ENCODE peak calls at places on chromosomes 3 and 15, in four cellular contexts. One of them, this sample, is unnamed.
A peak's percentile ranks its signal among the peaks of the same experiment; 100 is the strongest.

GRCh38 chr3:38165722-38166387 is 518 bp downstream of the OXSR1 start:
- DNase-seq in brain microvascular endothelial cell: peak; percentile 43
- DNase-seq in SK-N-SH: no peak
- DNase-seq in Calu3: no peak
- DNase-seq in this sample: no peak

GRCh38 chr3:116339441-116340028 is 105.8 kb downstream of the LSAMP start:
- DNase-seq in brain microvascular endothelial cell: peak; percentile 26
- DNase-seq in SK-N-SH: no peak
- DNase-seq in Calu3: no peak
- DNase-seq in this sample: peak; percentile 72

GRCh38 chr3:186920301-186920700 is 10.0 kb upstream of the ST6GAL1 start:
- DNase-seq in brain microvascular endothelial cell: no peak
- DNase-seq in SK-N-SH: no peak
- DNase-seq in Calu3: no peak
- DNase-seq in this sample: no peak

GRCh38 chr15:96234109-96234892 is 96.2 kb upstream of the NR2F2 start:
- DNase-seq in brain microvascular endothelial cell: no peak
- DNase-seq in SK-N-SH: peak; percentile 17
- DNase-seq in Calu3: peak; percentile 14
- DNase-seq in this sample: no peak

GRCh38 chr15:78565951-78566774 is 843 bp downstream of the CHRNA5 start:
- DNase-seq in brain microvascular endothelial cell: no peak
- DNase-seq in SK-N-SH: peak; percentile 58
- DNase-seq in Calu3: peak; percentile 33
- DNase-seq in this sample: no peak

GRCh38 chr3:147373301-147373700 is 33.0 kb downstream of the ZIC4 start:
- DNase-seq in brain microvascular endothelial cell: no peak
- DNase-seq in SK-N-SH: no peak
- DNase-seq in Calu3: no peak
- DNase-seq in this sample: no peak

GRCh38 chr15:74840851-74841760 is 1.9 kb downstream of the ULK3 start:
- DNase-seq in brain microvascular endothelial cell: no peak
- DNase-seq in SK-N-SH: no peak
- DNase-seq in Calu3: no peak
- DNase-seq in this sample: no peak

GRCh38 chr3:194617827-194618226 is 15.4 kb downstream of the TMEM44 start:
- DNase-seq in brain microvascular endothelial cell: no peak
- DNase-seq in SK-N-SH: no peak
- DNase-seq in Calu3: no peak
- DNase-seq in this sample: peak; percentile 39

GRCh38 chr15:58698887-58699641 is 50.4 kb downstream of the ADAM10 start:
- DNase-seq in brain microvascular endothelial cell: no peak
- DNase-seq in SK-N-SH: no peak
- DNase-seq in Calu3: no peak
- DNase-seq in this sample: no peak

GRCh38 chr3:63763156-63763555 is 55.9 kb upstream of the C3orf49 start:
- DNase-seq in brain microvascular endothelial cell: peak; percentile 11
- DNase-seq in SK-N-SH: no peak
- DNase-seq in Calu3: no peak
- DNase-seq in this sample: no peak

GRCh38 chr3:44021646-44022594 is 219.8 kb upstream of the TOPAZ1 start:
- DNase-seq in brain microvascular endothelial cell: no peak
- DNase-seq in SK-N-SH: peak; percentile 83
- DNase-seq in Calu3: no peak
- DNase-seq in this sample: no peak

GRCh38 chr3:149971403-149972075 is 844 bp upstream of the PFN2 start:
- DNase-seq in brain microvascular endothelial cell: peak; percentile 62
- DNase-seq in SK-N-SH: no peak
- DNase-seq in Calu3: no peak
- DNase-seq in this sample: peak; percentile 19

GRCh38 chr3:10551821-10552630 is 46.6 kb upstream of the ATP2B2 start:
- DNase-seq in brain microvascular endothelial cell: peak; percentile 69
- DNase-seq in SK-N-SH: no peak
- DNase-seq in Calu3: peak; percentile 72
- DNase-seq in this sample: peak; percentile 23

GRCh38 chr3:12924437-12924836 is 83.1 kb upstream of the RPL32 start:
- DNase-seq in brain microvascular endothelial cell: no peak
- DNase-seq in SK-N-SH: no peak
- DNase-seq in Calu3: no peak
- DNase-seq in this sample: no peak

GRCh38 chr3:13950042-13950441 is 70.2 kb upstream of the WNT7A start:
- DNase-seq in brain microvascular endothelial cell: no peak
- DNase-seq in SK-N-SH: peak; percentile 46
- DNase-seq in Calu3: no peak
- DNase-seq in this sample: no peak

GRCh38 chr15:88043396-88043795 is 213.1 kb downstream of the NTRK3 start:
- DNase-seq in brain microvascular endothelial cell: no peak
- DNase-seq in SK-N-SH: no peak
- DNase-seq in Calu3: no peak
- DNase-seq in this sample: no peak

GRCh38 chr3:82087958-82088357 is 326.5 kb upstream of the GBE1 start:
- DNase-seq in brain microvascular endothelial cell: peak; percentile 85
- DNase-seq in SK-N-SH: no peak
- DNase-seq in Calu3: peak; percentile 5
- DNase-seq in this sample: no peak

GRCh38 chr3:140863481-140864084 is 78.1 kb upstream of the SLC25A36 start:
- DNase-seq in brain microvascular endothelial cell: peak; percentile 72
- DNase-seq in SK-N-SH: peak; percentile 45
- DNase-seq in Calu3: peak; percentile 84
- DNase-seq in this sample: peak; percentile 35

GRCh38 chr3:77563012-77563411 is 523.1 kb downstream of the ROBO2 start:
- DNase-seq in brain microvascular endothelial cell: no peak
- DNase-seq in SK-N-SH: no peak
- DNase-seq in Calu3: peak; percentile 53
- DNase-seq in this sample: no peak

GRCh38 chr15:85658816-85659215 is 135.9 kb downstream of the KLHL25 start:
- DNase-seq in brain microvascular endothelial cell: no peak
- DNase-seq in SK-N-SH: no peak
- DNase-seq in Calu3: no peak
- DNase-seq in this sample: no peak

GRCh38 chr15:45802140-45802539 is 167.3 kb downstream of the SQOR start:
- DNase-seq in brain microvascular endothelial cell: no peak
- DNase-seq in SK-N-SH: no peak
- DNase-seq in Calu3: no peak
- DNase-seq in this sample: no peak

GRCh38 chr15:78766041-78766440 is 45.2 kb downstream of the ADAMTS7 start:
- DNase-seq in brain microvascular endothelial cell: no peak
- DNase-seq in SK-N-SH: no peak
- DNase-seq in Calu3: no peak
- DNase-seq in this sample: no peak

GRCh38 chr3:162142511-162142910 is 645.9 kb downstream of the OTOL1 start:
- DNase-seq in brain microvascular endothelial cell: peak; percentile 71
- DNase-seq in SK-N-SH: no peak
- DNase-seq in Calu3: no peak
- DNase-seq in this sample: peak; percentile 28

DNA sequence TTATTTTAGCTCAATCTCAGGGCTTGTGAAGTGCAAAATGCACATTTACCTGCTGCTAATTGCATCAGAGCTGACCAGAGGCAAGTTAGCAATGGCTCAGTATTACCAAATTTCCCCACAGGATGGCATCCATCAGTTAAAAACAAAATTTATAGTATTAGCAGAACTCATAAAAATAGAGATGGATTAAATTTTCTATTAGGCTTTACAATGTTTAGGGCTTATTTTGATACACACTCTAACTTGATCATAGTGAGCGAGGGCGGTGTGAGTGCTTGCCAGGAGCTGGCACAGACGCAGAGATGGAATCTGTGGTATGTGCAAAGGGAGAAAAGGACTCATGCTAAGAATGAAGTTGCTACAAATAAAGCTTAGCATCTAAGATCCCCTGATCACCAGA is 241.0 kb downstream of the NSUN3 start:
- DNase-seq in brain microvascular endothelial cell: no peak
- DNase-seq in SK-N-SH: no peak
- DNase-seq in Calu3: no peak
- DNase-seq in this sample: peak; percentile 36
- TF ChIP-seq CTCF in brain microvascular endothelial cell: peak; percentile 22
- TF ChIP-seq CTCF in SK-N-SH: peak; percentile 40
- TF ChIP-seq CTCF in Calu3: peak; percentile 16
- TF ChIP-seq CTCF in this sample: peak; percentile 22

GRCh38 chr3:148459931-148460513 is 237.7 kb upstream of the AGTR1 start:
- DNase-seq in brain microvascular endothelial cell: no peak
- DNase-seq in SK-N-SH: no peak
- DNase-seq in Calu3: no peak
- DNase-seq in this sample: no peak
- TF ChIP-seq CTCF in brain microvascular endothelial cell: peak; percentile 3
- TF ChIP-seq CTCF in SK-N-SH: peak; percentile 63
- TF ChIP-seq CTCF in Calu3: peak; percentile 64
- TF ChIP-seq CTCF in this sample: no peak

GRCh38 chr15:94040523-94041248 is 190.7 kb upstream of the MCTP2 start:
- DNase-seq in brain microvascular endothelial cell: no peak
- DNase-seq in SK-N-SH: no peak
- DNase-seq in Calu3: no peak
- DNase-seq in this sample: no peak
- TF ChIP-seq CTCF in brain microvascular endothelial cell: no peak
- TF ChIP-seq CTCF in SK-N-SH: peak; percentile 19
- TF ChIP-seq CTCF in Calu3: no peak
- TF ChIP-seq CTCF in this sample: no peak

GRCh38 chr15:34850121-34850520 is 54.8 kb upstream of the ACTC1 start:
- DNase-seq in brain microvascular endothelial cell: no peak
- DNase-seq in SK-N-SH: peak; percentile 40
- DNase-seq in Calu3: no peak
- DNase-seq in this sample: no peak

GRCh38 chr15:34847598-34847997 is 52.2 kb upstream of the ACTC1 start:
- DNase-seq in brain microvascular endothelial cell: no peak
- DNase-seq in SK-N-SH: no peak
- DNase-seq in Calu3: no peak
- DNase-seq in this sample: no peak

GRCh38 chr15:34851007-34851406 is 55.7 kb upstream of the ACTC1 start:
- DNase-seq in brain microvascular endothelial cell: no peak
- DNase-seq in SK-N-SH: no peak
- DNase-seq in Calu3: no peak
- DNase-seq in this sample: no peak

GRCh38 chr15:34851751-34852150 is 56.4 kb upstream of the ACTC1 start:
- DNase-seq in brain microvascular endothelial cell: no peak
- DNase-seq in SK-N-SH: no peak
- DNase-seq in Calu3: no peak
- DNase-seq in this sample: no peak

DNA sequence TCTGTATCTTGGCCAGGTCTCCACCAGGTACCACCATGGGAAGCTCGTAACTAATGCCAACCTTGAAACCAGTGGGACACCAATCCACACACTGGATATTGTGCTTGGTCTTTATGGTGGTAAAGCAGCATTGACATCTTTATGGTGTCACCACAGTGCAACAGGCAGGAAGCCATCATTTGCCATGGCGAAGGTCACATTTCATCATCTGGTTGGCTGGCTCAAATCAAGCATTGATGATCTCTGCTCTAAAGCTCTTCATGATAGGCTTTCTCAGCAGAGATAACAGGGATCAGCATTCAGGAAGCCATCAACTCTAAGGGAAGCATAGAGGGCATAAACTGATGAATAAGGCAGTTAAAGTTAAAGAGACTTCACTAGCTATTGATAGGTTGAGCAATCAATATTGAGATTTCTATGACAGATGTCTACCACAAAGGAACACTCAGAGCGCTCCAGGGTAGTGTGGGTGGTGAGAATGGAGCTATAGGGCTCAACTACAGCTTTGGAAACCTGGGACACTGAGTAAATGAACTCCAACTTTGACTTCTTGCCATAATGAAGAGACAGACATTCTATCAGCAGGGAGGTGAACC is 54.1 kb upstream of the ACTC1 start:
- DNase-seq in brain microvascular endothelial cell: no peak
- DNase-seq in SK-N-SH: no peak
- DNase-seq in Calu3: no peak
- DNase-seq in this sample: no peak
- TF ChIP-seq CTCF in brain microvascular endothelial cell: no peak
- TF ChIP-seq CTCF in SK-N-SH: no peak
- TF ChIP-seq CTCF in Calu3: no peak
- TF ChIP-seq CTCF in this sample: no peak

DNA sequence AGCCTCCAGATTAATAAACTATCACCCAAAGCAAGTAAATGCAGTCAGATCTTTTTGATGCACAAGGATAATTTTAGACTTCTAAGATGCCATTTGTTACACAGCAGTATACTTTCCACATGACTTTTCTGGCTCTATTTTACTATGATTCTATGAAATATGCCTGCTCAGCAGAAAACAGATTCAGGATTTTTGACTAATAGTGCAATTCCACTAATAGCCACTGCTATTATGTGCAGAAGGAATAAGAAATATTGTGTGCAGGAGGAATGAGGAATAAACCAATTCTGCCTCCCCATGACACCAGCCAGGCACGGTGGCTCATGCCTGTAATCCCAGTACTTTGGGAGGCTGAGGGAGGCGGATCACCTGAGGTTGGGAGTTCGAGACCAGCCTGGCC is 11.5 kb upstream of the SPPL2A start:
- DNase-seq in brain microvascular endothelial cell: no peak
- DNase-seq in SK-N-SH: no peak
- DNase-seq in Calu3: no peak
- DNase-seq in this sample: no peak
- TF ChIP-seq CTCF in brain microvascular endothelial cell: no peak
- TF ChIP-seq CTCF in SK-N-SH: peak; percentile 24
- TF ChIP-seq CTCF in Calu3: no peak
- TF ChIP-seq CTCF in this sample: peak; percentile 7

GRCh38 chr3:39812537-39812936 is 3.1 kb downstream of the MYRIP start:
- DNase-seq in brain microvascular endothelial cell: no peak
- DNase-seq in SK-N-SH: peak; percentile 31
- DNase-seq in Calu3: peak; percentile 30
- DNase-seq in this sample: no peak
- TF ChIP-seq CTCF in brain microvascular endothelial cell: peak; percentile 46
- TF ChIP-seq CTCF in SK-N-SH: peak; percentile 60
- TF ChIP-seq CTCF in Calu3: no peak
- TF ChIP-seq CTCF in this sample: peak; percentile 37

GRCh38 chr15:50166216-50166615 is 15.8 kb upstream of the SLC27A2 start:
- DNase-seq in brain microvascular endothelial cell: peak; percentile 27
- DNase-seq in SK-N-SH: no peak
- DNase-seq in Calu3: no peak
- DNase-seq in this sample: no peak
- TF ChIP-seq CTCF in brain microvascular endothelial cell: no peak
- TF ChIP-seq CTCF in SK-N-SH: no peak
- TF ChIP-seq CTCF in Calu3: no peak
- TF ChIP-seq CTCF in this sample: no peak